ENCODE peak calls at places on chromosomes 6 and 20, in six cellular contexts. B is NCI-H1694 treated with DMSO at 0.1 percent for 48 hours, S is H4, R is mesothelial cell of epicardium, Y is substantia nigra, P is GM04503. L is an unnamed sample.

GRCh38 chr20:23349338-23350006 is 1.1 kb upstream of the NXT1 start:
- DNase-seq in B (peak; percentile 56), S (no peak), R (no peak), Y (no peak), P (no peak), L (peak; percentile 78)

GRCh38 chr6:16136086-16136485 is 7.2 kb downstream of the MYLIP start:
- DNase-seq in B (no peak), S (no peak), R (no peak), Y (no peak), P (no peak), L (no peak)

GRCh38 chr20:10823585-10823984 is 149.8 kb upstream of the JAG1 start:
- DNase-seq in B (no peak), S (no peak), R (no peak), Y (no peak), P (no peak), L (no peak)

GRCh38 chr20:18443841-18444240 is 23.0 kb downstream of the DZANK1 start:
- DNase-seq in B (peak; percentile 0), S (no peak), R (no peak), Y (no peak), P (no peak), L (no peak)

GRCh38 chr6:99522531-99522930 is 7.3 kb upstream of the USP45 start:
- DNase-seq in B (no peak), S (no peak), R (no peak), Y (no peak), P (no peak), L (no peak)

GRCh38 chr6:123417411-123417810 is 219.3 kb downstream of the TRDN start:
- DNase-seq in B (peak; percentile 46), S (no peak), R (no peak), Y (no peak), P (no peak), L (no peak)

GRCh38 chr6:26232950-26233607 is 131.9 kb upstream of the BTN3A2 start:
- DNase-seq in B (no peak), S (peak; percentile 21), R (no peak), Y (no peak), P (no peak), L (no peak)

GRCh38 chr6:130136803-130137202 is 85.9 kb downstream of the SAMD3 start:
- DNase-seq in B (no peak), S (no peak), R (no peak), Y (no peak), P (no peak), L (no peak)

GRCh38 chr6:24520929-24521546 is 26.3 kb downstream of the ALDH5A1 start:
- DNase-seq in B (no peak), S (peak; percentile 23), R (no peak), Y (no peak), P (no peak), L (no peak)

GRCh38 chr6:6643398-6643797 is 54.9 kb downstream of the LY86 start:
- DNase-seq in B (no peak), S (no peak), R (no peak), Y (no peak), P (no peak), L (no peak)

GRCh38 chr6:27871919-27872633 is 40.1 kb downstream of the OR2B2 start:
- DNase-seq in B (peak; percentile 13), S (no peak), R (peak; percentile 65), Y (no peak), P (peak; percentile 86), L (peak; percentile 95)

GRCh38 chr6:138682722-138683521 is 90.6 kb upstream of the CCDC28A start:
- DNase-seq in B (peak; percentile 49), S (peak; percentile 55), R (no peak), Y (no peak), P (no peak), L (peak; percentile 44)

GRCh38 chr6:11043961-11044711 is at the start of gene ELOVL2:
- DNase-seq in B (peak; percentile 25), S (no peak), R (peak; percentile 61), Y (no peak), P (no peak), L (no peak)

GRCh38 chr20:36555248-36555647 is 13.9 kb downstream of the MYL9 start:
- DNase-seq in B (no peak), S (no peak), R (no peak), Y (no peak), P (no peak), L (no peak)

GRCh38 chr6:10276888-10277287 is 138.0 kb downstream of the TFAP2A start:
- DNase-seq in B (no peak), S (no peak), R (no peak), Y (no peak), P (no peak), L (no peak)

GRCh38 chr20:41055679-41056078 is 27.1 kb downstream of the TOP1 start:
- DNase-seq in B (no peak), S (no peak), R (no peak), Y (no peak), P (no peak), L (no peak)

GRCh38 chr6:113344969-113345368 is 512.2 kb upstream of the MARCKS start:
- DNase-seq in B (no peak), S (no peak), R (no peak), Y (no peak), P (no peak), L (no peak)

GRCh38 chr20:64216036-64216435 is 39.5 kb upstream of the PCMTD2 start:
- DNase-seq in B (no peak), S (no peak), R (no peak), Y (no peak), P (no peak), L (no peak)

GRCh38 chr20:63076421-63076820 is 69.7 kb upstream of the BHLHE23 start:
- DNase-seq in B (no peak), S (no peak), R (no peak), Y (no peak), P (no peak), L (no peak)

GRCh38 chr6:125267806-125268523 is 33.8 kb downstream of the HDDC2 start:
- DNase-seq in B (no peak), S (peak; percentile 10), R (no peak), Y (no peak), P (no peak), L (no peak)

L was measured in SHP77 treated with DMSO at 0.1 percent for 48 hours.